ENCODE peak calls at places on chromosomes 5 and 9, in eight cellular contexts. W, U, H, X, A, F, G and Q are unnamed samples.

GRCh38 chr9:126379661-126380365 is 53.2 kb downstream of the MVB12B start:
- DNase-seq in W (no peak), U (no peak), H (no peak), X (no peak), A (peak), F (no peak), G (no peak), Q (no peak)

GRCh38 chr5:124655211-124655880 is 91.1 kb downstream of the ZNF608 start:
- DNase-seq in W (no peak), U (peak), H (no peak), X (no peak), A (peak), F (no peak), G (no peak), Q (no peak)

GRCh38 chr5:149873896-149874295 is 70.7 kb downstream of the PDE6A start:
- DNase-seq in W (no peak), U (no peak), H (no peak), X (no peak), A (no peak), F (no peak), G (no peak), Q (no peak)

GRCh38 chr5:41748631-41749030 is 121.6 kb downstream of the OXCT1 start:
- DNase-seq in W (no peak), U (no peak), H (no peak), X (no peak), A (no peak), F (no peak), G (no peak), Q (no peak)

GRCh38 chr9:83062653-83063527 is at the start of gene RASEF:
- DNase-seq in W (no peak), U (no peak), H (peak), X (no peak), A (peak), F (no peak), G (no peak), Q (peak)

GRCh38 chr9:124660341-124660801 is 110.7 kb downstream of the NR6A1 start:
- DNase-seq in W (peak), U (peak), H (no peak), X (no peak), A (peak), F (no peak), G (no peak), Q (peak)

GRCh38 chr9:3240651-3241268 is 285.0 kb downstream of the RFX3 start:
- DNase-seq in W (peak), U (peak), H (peak), X (peak), A (peak), F (peak), G (peak), Q (peak)

GRCh38 chr5:50715001-50715400 is 48.6 kb downstream of the PARP8 start:
- DNase-seq in W (no peak), U (no peak), H (no peak), X (no peak), A (no peak), F (no peak), G (no peak), Q (no peak)

GRCh38 chr9:104836235-104836634 is 72.3 kb downstream of the NIPSNAP3B start:
- DNase-seq in W (no peak), U (no peak), H (no peak), X (no peak), A (peak), F (no peak), G (no peak), Q (peak)

GRCh38 chr5:114055810-114056476 is 305.9 kb upstream of the KCNN2 start:
- DNase-seq in W (no peak), U (no peak), H (peak), X (no peak), A (peak), F (no peak), G (no peak), Q (peak)

GRCh38 chr9:133116346-133117231 is 4.5 kb downstream of the RALGDS start:
- DNase-seq in W (no peak), U (no peak), H (peak), X (no peak), A (no peak), F (no peak), G (no peak), Q (no peak)

GRCh38 chr9:93612052-93612795 is 35.8 kb downstream of the PHF2 start:
- DNase-seq in W (no peak), U (no peak), H (no peak), X (no peak), A (no peak), F (no peak), G (no peak), Q (no peak)

GRCh38 chr5:86463339-86463738 is 154.4 kb upstream of the COX7C start:
- DNase-seq in W (no peak), U (no peak), H (no peak), X (no peak), A (no peak), F (no peak), G (no peak), Q (peak)

GRCh38 chr9:135307314-135307713 is 172.3 kb upstream of the PPP1R26 start:
- DNase-seq in W (no peak), U (no peak), H (no peak), X (no peak), A (peak), F (no peak), G (no peak), Q (no peak)

GRCh38 chr5:5767286-5767928 is 344.9 kb downstream of the ICE1 start:
- DNase-seq in W (no peak), U (no peak), H (no peak), X (no peak), A (no peak), F (no peak), G (no peak), Q (no peak)

GRCh38 chr5:179553875-179554274 is 3.5 kb downstream of the RUFY1 start:
- DNase-seq in W (no peak), U (peak), H (no peak), X (no peak), A (peak), F (no peak), G (no peak), Q (no peak)

GRCh38 chr5:110413856-110414255 is 312.6 kb downstream of the TMEM232 start:
- DNase-seq in W (no peak), U (peak), H (no peak), X (no peak), A (no peak), F (no peak), G (no peak), Q (no peak)

GRCh38 chr5:146745937-146746577 is 132.5 kb downstream of the PPP2R2B start:
- DNase-seq in W (no peak), U (no peak), H (no peak), X (no peak), A (no peak), F (no peak), G (no peak), Q (no peak)

GRCh38 chr5:43038523-43038989 is 1.6 kb downstream of the ANXA2R start:
- DNase-seq in W (peak), U (no peak), H (no peak), X (no peak), A (peak), F (no peak), G (no peak), Q (peak)

GRCh38 chr9:3879731-3880493 is 354.1 kb upstream of the RFX3 start:
- DNase-seq in W (no peak), U (no peak), H (no peak), X (no peak), A (peak), F (no peak), G (no peak), Q (no peak)

GRCh38 chr5:74199005-74199404 is 441.5 kb downstream of the ENC1 start:
- DNase-seq in W (no peak), U (peak), H (no peak), X (no peak), A (peak), F (no peak), G (no peak), Q (no peak)

GRCh38 chr5:31445041-31445600 is 86.8 kb downstream of the DROSHA start:
- DNase-seq in W (no peak), U (no peak), H (no peak), X (no peak), A (no peak), F (no peak), G (no peak), Q (no peak)

GRCh38 chr5:5598547-5599113 is 176.2 kb downstream of the ICE1 start:
- DNase-seq in W (no peak), U (no peak), H (no peak), X (no peak), A (peak), F (no peak), G (no peak), Q (peak)

GRCh38 chr9:108416321-108416720 is 439.5 kb downstream of the ACTL7B start:
- DNase-seq in W (no peak), U (no peak), H (no peak), X (no peak), A (peak), F (no peak), G (no peak), Q (peak)

GRCh38 chr9:107422189-107422802 is 67.3 kb downstream of the KLF4 start:
- DNase-seq in W (no peak), U (peak), H (peak), X (no peak), A (peak), F (no peak), G (peak), Q (peak)

GRCh38 chr5:133924221-133924920 is 44.1 kb downstream of the C5orf15 start:
- DNase-seq in W (no peak), U (peak), H (no peak), X (no peak), A (no peak), F (no peak), G (no peak), Q (no peak)

GRCh38 chr9:123220127-123220526 is 48.3 kb downstream of the STRBP start:
- DNase-seq in W (no peak), U (no peak), H (no peak), X (no peak), A (no peak), F (no peak), G (no peak), Q (no peak)

GRCh38 chr9:123727332-123727731 is 202.6 kb downstream of the DENND1A start:
- DNase-seq in W (no peak), U (peak), H (no peak), X (no peak), A (no peak), F (no peak), G (no peak), Q (no peak)

GRCh38 chr9:92359380-92360007 is 33.7 kb downstream of the CENPP start:
- DNase-seq in W (no peak), U (no peak), H (no peak), X (no peak), A (no peak), F (no peak), G (no peak), Q (no peak)

GRCh38 chr9:129237804-129238203 is 59.7 kb upstream of the IER5L start:
- DNase-seq in W (no peak), U (no peak), H (peak), X (no peak), A (no peak), F (no peak), G (no peak), Q (no peak)